ENCODE peak calls at places on chromosomes 3 and 15, in six cellular contexts. P is NCI-H1105, R is brain microvascular endothelial cell, N is KG1, O is AG08395, E is SJSA1. Q is an unnamed sample.

GRCh38 chr15:70566047-70566835 is 197.1 kb downstream of the UACA start:
- DNase-seq in P (no peak), R (peak), N (no peak), O (no peak), E (no peak), Q (no peak)

GRCh38 chr3:185750015-185750414 is 74.8 kb downstream of the IGF2BP2 start:
- DNase-seq in P (no peak), R (no peak), N (no peak), O (no peak), E (no peak), Q (no peak)

GRCh38 chr3:134937256-134938023 is 142.4 kb downstream of the EPHB1 start:
- DNase-seq in P (peak), R (no peak), N (no peak), O (peak), E (no peak), Q (no peak)

GRCh38 chr3:114551770-114552526 is 258.1 kb downstream of the TIGIT start:
- DNase-seq in P (no peak), R (peak), N (no peak), O (peak), E (peak), Q (no peak)

GRCh38 chr3:138833908-138834358 is 795 bp downstream of the PIK3CB start:
- DNase-seq in P (peak), R (peak), N (no peak), O (no peak), E (peak), Q (no peak)

GRCh38 chr15:97904196-97904572 is 56.3 kb upstream of the ARRDC4 start:
- DNase-seq in P (peak), R (peak), N (no peak), O (peak), E (peak), Q (peak)

GRCh38 chr15:79962178-79962577 is 8.8 kb downstream of the BCL2A1 start:
- DNase-seq in P (no peak), R (no peak), N (no peak), O (no peak), E (no peak), Q (no peak)

GRCh38 chr3:141471160-141471559 is 15.7 kb upstream of the RASA2 start:
- DNase-seq in P (no peak), R (peak), N (no peak), O (peak), E (no peak), Q (no peak)

GRCh38 chr15:88835646-88836045 is 32.4 kb downstream of the ACAN start:
- DNase-seq in P (no peak), R (peak), N (no peak), O (peak), E (no peak), Q (no peak)

GRCh38 chr3:52349131-52349530 is 33.0 kb downstream of the DNAH1 start:
- DNase-seq in P (no peak), R (no peak), N (no peak), O (no peak), E (no peak), Q (no peak)

GRCh38 chr15:81160312-81161214 is 26.5 kb downstream of the CFAP161 start:
- DNase-seq in P (peak), R (peak), N (no peak), O (peak), E (peak), Q (no peak)

GRCh38 chr3:149603126-149604074 is 54.4 kb downstream of the WWTR1 start:
- DNase-seq in P (no peak), R (peak), N (no peak), O (peak), E (peak), Q (no peak)

GRCh38 chr3:13419356-13420050 is 619 bp downstream of the NUP210 start:
- DNase-seq in P (no peak), R (no peak), N (no peak), O (no peak), E (no peak), Q (peak)

GRCh38 chr3:106688463-106688862 is 688.8 kb upstream of the CCDC54 start:
- DNase-seq in P (peak), R (peak), N (no peak), O (peak), E (no peak), Q (peak)

GRCh38 chr3:158991146-158991705 is 189.4 kb downstream of the MFSD1 start:
- DNase-seq in P (peak), R (no peak), N (no peak), O (no peak), E (no peak), Q (no peak)

Q was measured in HuH-7.